ENCODE peak calls at places on chromosomes 2 and 18, in six cellular contexts. One of them, this sample, is unnamed.

GRCh38 chr2:195937173-195937572 is 131.5 kb downstream of the DNAH7 start:
- DNase-seq in Peyer's patch: no peak
- DNase-seq in neural progenitor cell: no peak
- DNase-seq in right cardiac atrium: no peak
- DNase-seq in lower lobe of right lung: no peak
- DNase-seq in breast epithelium: no peak
- DNase-seq in this sample: no peak

GRCh38 chr2:210477496-210477895 is 937 bp upstream of the LANCL1 start:
- DNase-seq in neural progenitor cell: peak
- DNase-seq in Peyer's patch: no peak
- DNase-seq in breast epithelium: no peak
- DNase-seq in right cardiac atrium: peak
- DNase-seq in lower lobe of right lung: no peak
- DNase-seq in this sample: peak

GRCh38 chr18:64679121-64679520 is 530.2 kb upstream of the LINC00305 start:
- DNase-seq in lower lobe of right lung: no peak
- DNase-seq in neural progenitor cell: no peak
- DNase-seq in breast epithelium: no peak
- DNase-seq in right cardiac atrium: no peak
- DNase-seq in Peyer's patch: no peak
- DNase-seq in this sample: no peak

GRCh38 chr2:230829959-230830358 is 34.8 kb upstream of the ITM2C start:
- DNase-seq in Peyer's patch: no peak
- DNase-seq in breast epithelium: no peak
- DNase-seq in neural progenitor cell: no peak
- DNase-seq in right cardiac atrium: no peak
- DNase-seq in lower lobe of right lung: no peak
- DNase-seq in this sample: no peak

GRCh38 chr18:74944676-74945075 is 264.3 kb downstream of the PTGR3 start:
- DNase-seq in right cardiac atrium: no peak
- DNase-seq in lower lobe of right lung: no peak
- DNase-seq in neural progenitor cell: no peak
- DNase-seq in Peyer's patch: no peak
- DNase-seq in breast epithelium: no peak
- DNase-seq in this sample: no peak

GRCh38 chr2:211879323-211879722 is 659.3 kb downstream of the ERBB4 start:
- DNase-seq in lower lobe of right lung: no peak
- DNase-seq in breast epithelium: no peak
- DNase-seq in right cardiac atrium: no peak
- DNase-seq in neural progenitor cell: peak
- DNase-seq in Peyer's patch: no peak
- DNase-seq in this sample: no peak

GRCh38 chr18:54235871-54236270 is 11.4 kb upstream of the MBD2 start:
- DNase-seq in right cardiac atrium: no peak
- DNase-seq in neural progenitor cell: no peak
- DNase-seq in breast epithelium: no peak
- DNase-seq in lower lobe of right lung: no peak
- DNase-seq in Peyer's patch: no peak
- DNase-seq in this sample: no peak

GRCh38 chr2:64784168-64785061 is 130.7 kb upstream of the SERTAD2 start:
- DNase-seq in lower lobe of right lung: peak
- DNase-seq in right cardiac atrium: no peak
- DNase-seq in Peyer's patch: no peak
- DNase-seq in neural progenitor cell: no peak
- DNase-seq in breast epithelium: no peak
- DNase-seq in this sample: no peak

GRCh38 chr2:181953773-181954537 is 31.7 kb upstream of the PPP1R1C start:
- DNase-seq in Peyer's patch: no peak
- DNase-seq in neural progenitor cell: peak
- DNase-seq in lower lobe of right lung: peak
- DNase-seq in breast epithelium: peak
- DNase-seq in right cardiac atrium: peak
- DNase-seq in this sample: no peak

GRCh38 chr2:203730866-203731265 is 24.4 kb downstream of the CD28 start:
- DNase-seq in Peyer's patch: no peak
- DNase-seq in lower lobe of right lung: no peak
- DNase-seq in neural progenitor cell: no peak
- DNase-seq in breast epithelium: no peak
- DNase-seq in right cardiac atrium: no peak
- DNase-seq in this sample: no peak

GRCh38 chr2:7013761-7014160 is 96.5 kb downstream of the RNF144A start:
- DNase-seq in right cardiac atrium: no peak
- DNase-seq in lower lobe of right lung: no peak
- DNase-seq in neural progenitor cell: no peak
- DNase-seq in breast epithelium: no peak
- DNase-seq in Peyer's patch: no peak
- DNase-seq in this sample: no peak

GRCh38 chr2:235992024-235992423 is 176.2 kb downstream of the GBX2 start:
- DNase-seq in lower lobe of right lung: no peak
- DNase-seq in breast epithelium: no peak
- DNase-seq in neural progenitor cell: no peak
- DNase-seq in right cardiac atrium: no peak
- DNase-seq in Peyer's patch: no peak
- DNase-seq in this sample: no peak

GRCh38 chr2:238601433-238602222 is 174.9 kb downstream of the ASB1 start:
- DNase-seq in breast epithelium: no peak
- DNase-seq in Peyer's patch: no peak
- DNase-seq in lower lobe of right lung: no peak
- DNase-seq in right cardiac atrium: no peak
- DNase-seq in neural progenitor cell: no peak
- DNase-seq in this sample: peak

GRCh38 chr2:74576830-74577229 is 22.3 kb downstream of the DOK1 start:
- DNase-seq in neural progenitor cell: no peak
- DNase-seq in lower lobe of right lung: no peak
- DNase-seq in breast epithelium: no peak
- DNase-seq in Peyer's patch: no peak
- DNase-seq in right cardiac atrium: no peak
- DNase-seq in this sample: peak

GRCh38 chr2:79580175-79580574 is 67.3 kb downstream of the CTNNA2 start:
- DNase-seq in lower lobe of right lung: peak
- DNase-seq in Peyer's patch: no peak
- DNase-seq in neural progenitor cell: peak
- DNase-seq in right cardiac atrium: no peak
- DNase-seq in breast epithelium: no peak
- DNase-seq in this sample: no peak

GRCh38 chr2:112065966-112066365 is 10.9 kb downstream of the TMEM87B start:
- DNase-seq in lower lobe of right lung: no peak
- DNase-seq in Peyer's patch: no peak
- DNase-seq in right cardiac atrium: no peak
- DNase-seq in breast epithelium: no peak
- DNase-seq in neural progenitor cell: no peak
- DNase-seq in this sample: no peak

GRCh38 chr2:109448946-109449788 is 164.6 kb downstream of the SEPTIN10 start:
- DNase-seq in breast epithelium: peak
- DNase-seq in Peyer's patch: no peak
- DNase-seq in lower lobe of right lung: no peak
- DNase-seq in neural progenitor cell: no peak
- DNase-seq in right cardiac atrium: peak
- DNase-seq in this sample: no peak

GRCh38 chr2:76895469-76895868 is 626.7 kb downstream of the LRRTM4 start:
- DNase-seq in lower lobe of right lung: no peak
- DNase-seq in right cardiac atrium: no peak
- DNase-seq in Peyer's patch: no peak
- DNase-seq in breast epithelium: no peak
- DNase-seq in neural progenitor cell: no peak
- DNase-seq in this sample: peak

GRCh38 chr18:22185298-22185697 is 15.9 kb downstream of the GATA6 start:
- DNase-seq in right cardiac atrium: peak
- DNase-seq in lower lobe of right lung: no peak
- DNase-seq in neural progenitor cell: peak
- DNase-seq in breast epithelium: no peak
- DNase-seq in Peyer's patch: no peak
- DNase-seq in this sample: no peak

GRCh38 chr2:157269922-157270321 is 12.4 kb downstream of the GALNT5 start:
- DNase-seq in right cardiac atrium: no peak
- DNase-seq in breast epithelium: no peak
- DNase-seq in lower lobe of right lung: no peak
- DNase-seq in Peyer's patch: no peak
- DNase-seq in neural progenitor cell: no peak
- DNase-seq in this sample: no peak

GRCh38 chr2:122639721-122640120 is 884.3 kb downstream of the TSN start:
- DNase-seq in Peyer's patch: no peak
- DNase-seq in lower lobe of right lung: no peak
- DNase-seq in neural progenitor cell: no peak
- DNase-seq in right cardiac atrium: no peak
- DNase-seq in breast epithelium: no peak
- DNase-seq in this sample: no peak

GRCh38 chr18:43805646-43806194 is 528.4 kb upstream of the SYT4 start:
- DNase-seq in right cardiac atrium: peak
- DNase-seq in lower lobe of right lung: peak
- DNase-seq in breast epithelium: no peak
- DNase-seq in Peyer's patch: no peak
- DNase-seq in neural progenitor cell: no peak
- DNase-seq in this sample: peak

GRCh38 chr2:212958757-212959295 is 192.6 kb downstream of the IKZF2 start:
- DNase-seq in right cardiac atrium: no peak
- DNase-seq in lower lobe of right lung: no peak
- DNase-seq in breast epithelium: no peak
- DNase-seq in Peyer's patch: no peak
- DNase-seq in neural progenitor cell: no peak
- DNase-seq in this sample: peak

GRCh38 chr2:240915526-240916335 is 9.6 kb downstream of the CROCC2 start:
- DNase-seq in right cardiac atrium: peak
- DNase-seq in lower lobe of right lung: peak
- DNase-seq in Peyer's patch: no peak
- DNase-seq in breast epithelium: no peak
- DNase-seq in neural progenitor cell: peak
- DNase-seq in this sample: no peak

GRCh38 chr18:47448956-47449355 is 197.5 kb upstream of the SKOR2 start:
- DNase-seq in right cardiac atrium: no peak
- DNase-seq in Peyer's patch: no peak
- DNase-seq in breast epithelium: no peak
- DNase-seq in lower lobe of right lung: no peak
- DNase-seq in neural progenitor cell: no peak
- DNase-seq in this sample: no peak

GRCh38 chr2:142588269-142588668 is 289.2 kb upstream of the KYNU start:
- DNase-seq in lower lobe of right lung: no peak
- DNase-seq in Peyer's patch: no peak
- DNase-seq in neural progenitor cell: no peak
- DNase-seq in right cardiac atrium: no peak
- DNase-seq in breast epithelium: no peak
- DNase-seq in this sample: no peak

GRCh38 chr2:31270871-31271270 is 36.9 kb downstream of the EHD3 start:
- DNase-seq in breast epithelium: no peak
- DNase-seq in lower lobe of right lung: no peak
- DNase-seq in neural progenitor cell: no peak
- DNase-seq in Peyer's patch: no peak
- DNase-seq in right cardiac atrium: no peak
- DNase-seq in this sample: no peak

GRCh38 chr2:99607454-99607853 is 117.6 kb upstream of the REV1 start:
- DNase-seq in right cardiac atrium: no peak
- DNase-seq in neural progenitor cell: no peak
- DNase-seq in breast epithelium: no peak
- DNase-seq in Peyer's patch: no peak
- DNase-seq in lower lobe of right lung: no peak
- DNase-seq in this sample: no peak
- H3K4me3 ChIP-seq in right cardiac atrium: no peak
- H3K4me3 ChIP-seq in neural progenitor cell: no peak
- H3K4me3 ChIP-seq in breast epithelium: no peak
- H3K4me3 ChIP-seq in Peyer's patch: no peak
- H3K4me3 ChIP-seq in lower lobe of right lung: no peak
- H3K4me3 ChIP-seq in this sample: no peak

DNA sequence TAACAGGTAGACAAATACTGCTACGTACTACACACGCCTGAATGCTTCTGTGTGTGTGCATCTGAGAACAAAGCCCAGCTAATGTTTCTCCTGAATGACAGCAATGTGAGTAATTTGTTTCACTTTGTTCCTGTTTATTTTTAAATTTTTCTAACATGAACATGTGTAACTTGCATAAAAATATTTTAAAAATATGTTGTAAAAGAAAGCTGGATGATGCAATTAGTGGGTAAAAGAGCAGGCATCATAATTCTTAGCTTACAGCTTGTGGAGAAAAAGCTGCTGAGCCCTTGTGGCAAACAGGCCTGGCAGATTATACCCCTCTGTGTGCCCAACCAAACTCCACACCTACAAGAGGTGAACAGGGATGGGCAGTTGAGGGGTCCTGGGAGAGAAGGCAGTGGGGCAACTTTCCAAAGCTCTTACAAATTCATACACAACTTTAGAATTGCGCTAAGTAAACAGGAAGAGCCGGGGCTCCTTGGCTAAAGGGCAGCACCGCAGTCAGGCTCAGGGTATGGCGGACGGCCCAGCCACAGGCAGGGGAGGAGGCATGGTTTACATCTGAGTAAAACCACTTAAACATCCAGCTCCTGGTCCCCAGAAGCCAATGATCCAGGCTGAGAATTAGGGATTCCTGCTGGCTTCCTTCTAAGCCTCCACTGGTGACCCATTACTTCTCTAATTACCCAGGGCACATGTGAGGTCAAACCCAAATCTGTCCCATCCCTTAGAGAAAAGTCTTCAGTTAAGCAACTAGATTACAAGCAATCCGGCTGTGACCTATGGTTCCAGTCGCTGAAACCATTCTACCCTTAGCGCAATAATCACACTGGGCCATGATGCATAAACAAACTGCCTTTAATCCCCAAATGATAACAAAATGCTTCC is 14.0 kb downstream of the PXDN start:
- DNase-seq in breast epithelium: peak
- DNase-seq in Peyer's patch: no peak
- DNase-seq in lower lobe of right lung: peak
- DNase-seq in right cardiac atrium: peak
- DNase-seq in neural progenitor cell: peak
- DNase-seq in this sample: no peak
- H3K4me3 ChIP-seq in breast epithelium: no peak
- H3K4me3 ChIP-seq in Peyer's patch: no peak
- H3K4me3 ChIP-seq in lower lobe of right lung: no peak
- H3K4me3 ChIP-seq in right cardiac atrium: no peak
- H3K4me3 ChIP-seq in neural progenitor cell: peak
- H3K4me3 ChIP-seq in this sample: peak

DNA sequence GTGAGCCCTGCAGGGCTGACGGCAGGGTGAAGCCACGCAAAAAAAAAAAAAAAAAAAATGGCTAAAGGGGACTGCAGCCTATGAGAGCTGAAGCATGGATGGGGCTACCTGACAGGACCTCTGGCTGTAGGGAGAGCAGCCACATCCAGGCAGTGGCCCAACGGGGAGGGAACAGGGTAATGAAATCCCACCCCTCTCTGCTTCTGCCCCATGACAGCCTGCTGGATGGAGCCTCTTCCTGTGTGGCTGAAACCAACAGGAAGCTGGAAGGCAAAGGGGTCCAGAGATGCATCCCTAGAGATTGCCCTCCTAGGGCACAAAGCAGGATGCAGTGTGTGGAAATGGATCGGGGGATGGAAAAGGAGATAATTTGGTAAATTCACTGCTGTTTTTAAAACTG is 189.5 kb downstream of the KCNS3 start:
- DNase-seq in breast epithelium: no peak
- DNase-seq in Peyer's patch: no peak
- DNase-seq in right cardiac atrium: peak
- DNase-seq in lower lobe of right lung: no peak
- DNase-seq in neural progenitor cell: no peak
- DNase-seq in this sample: no peak
- H3K4me3 ChIP-seq in breast epithelium: no peak
- H3K4me3 ChIP-seq in Peyer's patch: no peak
- H3K4me3 ChIP-seq in right cardiac atrium: no peak
- H3K4me3 ChIP-seq in lower lobe of right lung: no peak
- H3K4me3 ChIP-seq in neural progenitor cell: no peak
- H3K4me3 ChIP-seq in this sample: no peak

DNA sequence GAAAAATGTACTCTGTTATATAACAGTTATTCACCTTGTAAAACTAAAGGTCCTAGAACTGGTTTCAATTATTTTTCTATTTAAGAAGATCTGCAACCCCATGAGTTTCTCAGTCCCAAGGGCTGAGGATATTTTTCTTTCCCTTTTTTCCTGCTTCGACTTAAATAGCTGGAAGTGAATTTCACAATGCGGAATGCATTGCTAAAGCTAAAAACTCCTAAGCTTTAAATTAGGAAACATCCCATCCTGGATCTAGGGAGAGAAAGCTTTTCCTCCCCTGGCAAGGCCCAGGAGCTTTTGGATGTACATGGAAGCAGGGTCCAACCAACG is 1.4 kb downstream of the RFX8 start:
- DNase-seq in neural progenitor cell: no peak
- DNase-seq in Peyer's patch: no peak
- DNase-seq in lower lobe of right lung: no peak
- DNase-seq in breast epithelium: no peak
- DNase-seq in right cardiac atrium: no peak
- DNase-seq in this sample: no peak
- H3K4me3 ChIP-seq in neural progenitor cell: peak
- H3K4me3 ChIP-seq in Peyer's patch: peak
- H3K4me3 ChIP-seq in lower lobe of right lung: peak
- H3K4me3 ChIP-seq in breast epithelium: peak
- H3K4me3 ChIP-seq in right cardiac atrium: peak
- H3K4me3 ChIP-seq in this sample: peak